ENCODE peak calls at places on chromosomes 4 and X, in six cellular contexts. K is NB4, X is right atrium auricular region, G is lower leg skin, U is transverse colon, L is PC-3. V is an unnamed sample.

GRCh38 chrX:119516157-119516702 is 48.0 kb downstream of the SLC25A5 start:
- DNase-seq in K (peak), X (no peak), G (no peak), U (peak), L (peak), V (peak)

GRCh38 chr4:48554606-48555005 is 64.6 kb downstream of the ZAR1 start:
- DNase-seq in K (no peak), X (no peak), G (no peak), U (no peak), L (no peak), V (no peak)

GRCh38 chr4:108922191-108922590 is 159.3 kb upstream of the ETNPPL start:
- DNase-seq in K (no peak), X (no peak), G (no peak), U (no peak), L (no peak), V (no peak)

GRCh38 chr4:129278868-129279267 is 182.9 kb downstream of the C4orf33 start:
- DNase-seq in K (no peak), X (no peak), G (no peak), U (no peak), L (no peak), V (no peak)

GRCh38 chr4:154344686-154345085 is 146.9 kb downstream of the DCHS2 start:
- DNase-seq in K (peak), X (no peak), G (no peak), U (no peak), L (peak), V (no peak)

GRCh38 chr4:6779667-6780565 is 2.6 kb upstream of the KIAA0232 start:
- DNase-seq in K (peak), X (no peak), G (no peak), U (no peak), L (no peak), V (no peak)

GRCh38 chr4:163331629-163332360 is 601 bp downstream of the NPY1R start:
- DNase-seq in K (no peak), X (no peak), G (no peak), U (peak), L (peak), V (no peak)

GRCh38 chrX:46710425-46710824 is 48.5 kb downstream of the SLC9A7 start:
- DNase-seq in K (no peak), X (no peak), G (no peak), U (no peak), L (peak), V (no peak)

GRCh38 chr4:155624478-155624877 is 42.2 kb upstream of the GUCY1A1 start:
- DNase-seq in K (no peak), X (no peak), G (no peak), U (no peak), L (no peak), V (no peak)

GRCh38 chrX:54452920-54453319 is 12.7 kb downstream of the TSR2 start:
- DNase-seq in K (peak), X (no peak), G (no peak), U (no peak), L (peak), V (peak)
- TF ChIP-seq CTCF in K (peak), X (no peak), G (no peak), U (no peak), L (peak), V (no peak)

GRCh38 chr4:23902203-23902602 is 12.4 kb upstream of the PPARGC1A start:
- DNase-seq in K (peak), X (no peak), G (no peak), U (no peak), L (no peak), V (no peak)
- TF ChIP-seq CTCF in K (peak), X (no peak), G (no peak), U (no peak), L (no peak), V (no peak)

GRCh38 chr4:141220655-141221605 is at the start of gene ZNF330:
- DNase-seq in K (peak), X (peak), G (peak), U (peak), L (peak), V (peak)
- TF ChIP-seq CTCF in K (peak), X (peak), G (no peak), U (no peak), L (peak), V (peak)

GRCh38 chrX:102950908-102951866 is 14.1 kb downstream of the RAB40AL start:
- DNase-seq in K (peak), X (no peak), G (peak), U (peak), L (peak), V (peak)
- TF ChIP-seq CTCF in K (peak), X (peak), G (no peak), U (peak), L (peak), V (peak)

DNA sequence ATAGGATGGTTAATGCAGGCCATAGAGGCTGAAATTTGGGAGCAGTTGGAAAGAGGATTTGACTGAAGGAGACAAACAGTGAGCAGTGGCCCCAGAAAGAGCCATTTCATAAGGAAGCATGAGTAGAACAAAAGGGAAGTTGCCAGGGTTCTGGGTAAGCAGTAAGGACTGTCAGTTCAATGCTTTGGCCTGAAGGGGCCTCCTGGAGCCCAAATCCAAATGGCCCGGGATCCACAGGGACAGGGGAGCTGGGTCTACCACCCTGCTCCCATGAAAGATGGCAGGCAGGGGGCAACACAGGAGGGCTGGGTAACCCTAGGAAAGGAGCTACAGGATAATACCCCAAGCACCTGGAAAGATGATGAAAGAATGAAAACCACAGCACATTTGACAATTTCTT is 4.1 kb upstream of the INTS6L start:
- DNase-seq in K (peak), X (no peak), G (no peak), U (no peak), L (no peak), V (no peak)
- TF ChIP-seq CTCF in K (peak), X (no peak), G (no peak), U (no peak), L (no peak), V (no peak)

DNA sequence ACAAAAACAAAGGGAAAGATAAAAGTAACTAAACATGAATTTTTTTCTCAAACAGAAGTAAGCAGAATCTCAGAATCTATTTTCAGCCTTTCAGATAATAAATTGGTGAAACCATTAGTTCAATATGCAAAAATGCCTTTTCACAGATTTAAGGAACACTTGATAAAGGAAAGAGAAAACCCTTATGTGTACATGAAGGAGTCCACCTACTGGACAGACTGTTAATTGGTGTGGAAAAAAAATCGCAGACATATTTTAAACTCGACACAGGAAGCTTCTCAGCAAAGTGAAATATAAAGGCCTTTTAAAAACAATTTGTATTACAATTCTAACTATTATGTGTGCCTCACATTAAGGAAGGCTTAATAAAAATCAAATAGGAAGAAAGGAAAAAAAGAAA is 22.3 kb downstream of the COX7B2 start:
- DNase-seq in K (peak), X (no peak), G (no peak), U (no peak), L (peak), V (no peak)
- TF ChIP-seq CTCF in K (peak), X (peak), G (no peak), U (no peak), L (peak), V (no peak)

GRCh38 chr4:118684873-118685811 is at the start of gene METTL14:
- DNase-seq in K (peak), X (peak), G (peak), U (peak), L (peak), V (peak)
- TF ChIP-seq CTCF in K (no peak), X (peak), G (no peak), U (peak), L (no peak), V (no peak)

DNA sequence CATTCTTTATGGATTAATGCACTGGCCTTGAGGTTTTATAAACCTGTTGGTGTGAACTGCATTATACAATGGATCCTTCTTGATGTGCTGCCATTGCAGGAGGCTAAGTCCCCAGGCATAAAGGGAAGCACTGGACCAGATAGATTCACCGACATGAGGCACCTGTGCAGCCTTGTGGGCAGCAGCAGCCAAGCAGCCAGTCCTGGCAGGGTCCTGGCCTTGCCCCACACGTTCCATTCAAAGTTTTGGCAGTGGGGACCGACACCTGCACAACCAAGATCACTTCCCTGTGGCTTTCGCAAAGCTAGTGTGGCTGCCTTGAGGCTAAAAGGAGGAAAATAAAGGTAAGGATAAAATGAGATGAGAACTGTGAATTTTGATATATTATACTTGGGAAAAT is 53.1 kb downstream of the TMEM156 start:
- DNase-seq in K (no peak), X (no peak), G (no peak), U (no peak), L (no peak), V (no peak)
- TF ChIP-seq CTCF in K (no peak), X (no peak), G (no peak), U (no peak), L (no peak), V (no peak)

GRCh38 chrX:122094611-122095010 is 1047.2 kb downstream of the GLUD2 start:
- DNase-seq in K (no peak), X (no peak), G (no peak), U (no peak), L (peak), V (no peak)

GRCh38 chrX:122091571-122091970 is 1044.2 kb downstream of the GLUD2 start:
- DNase-seq in K (no peak), X (no peak), G (no peak), U (no peak), L (no peak), V (no peak)

GRCh38 chrX:122087353-122087752 is 1039.9 kb downstream of the GLUD2 start:
- DNase-seq in K (no peak), X (no peak), G (no peak), U (no peak), L (no peak), V (no peak)

GRCh38 chrX:122092978-122093377 is 1045.6 kb downstream of the GLUD2 start:
- DNase-seq in K (no peak), X (no peak), G (no peak), U (no peak), L (no peak), V (no peak)
- TF ChIP-seq CTCF in K (no peak), X (peak), G (no peak), U (no peak), L (no peak), V (no peak)

DNA sequence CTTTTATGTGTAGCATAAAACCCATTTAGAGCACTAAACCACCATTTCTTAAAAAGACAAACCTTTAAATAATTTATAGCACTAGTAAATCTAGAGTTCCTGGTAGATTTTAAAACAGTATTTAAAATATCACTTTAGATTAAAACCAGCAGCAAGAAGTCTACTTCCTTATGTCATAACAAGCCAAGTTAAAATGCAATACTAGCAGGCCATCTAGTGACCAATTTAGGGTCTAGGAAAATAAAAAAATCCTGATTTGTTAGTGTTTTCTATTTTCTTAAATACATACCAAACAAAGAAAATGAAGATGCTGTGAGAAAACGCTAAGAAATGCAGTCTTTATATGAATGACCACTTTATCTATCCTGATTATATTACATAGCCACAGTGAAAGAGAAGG is 53.9 kb downstream of the PAPSS1 start:
- DNase-seq in K (peak), X (no peak), G (no peak), U (no peak), L (peak), V (no peak)
- TF ChIP-seq CTCF in K (no peak), X (peak), G (no peak), U (no peak), L (peak), V (no peak)

V was measured in activated CD8-positive, alpha-beta T cell treated with anti-CD3 and anti-CD28 coated beads for 36 hours.